ENCODE peak calls at places on chromosomes 13 and 19, in eight cellular contexts. B, T, X, A, M, J, I and U are unnamed samples. For H3K4me1, H3K9me3 and H3K36me3, the result is how much of the 10 kb centered on the place peaks cover.

GRCh38 chr19:47540748-47541147 is 25.9 kb upstream of the NAPA start:
- DNase-seq in B (no peak), T (no peak), X (no peak), A (peak), M (no peak), J (no peak), I (no peak), U (no peak)

GRCh38 chr13:73096173-73097117 is 37.6 kb downstream of the KLF5 start:
- DNase-seq in B (no peak), T (no peak), X (no peak), A (no peak), M (no peak), J (no peak), I (no peak), U (no peak)

GRCh38 chr13:68009546-68009945 is 779.4 kb upstream of the PCDH9 start:
- DNase-seq in B (no peak), T (no peak), X (no peak), A (no peak), M (no peak), J (no peak), I (no peak), U (no peak)

GRCh38 chr19:13729859-13730258 is 34.5 kb upstream of the MRI1 start:
- DNase-seq in B (no peak), T (no peak), X (no peak), A (no peak), M (no peak), J (no peak), I (no peak), U (no peak)

GRCh38 chr13:25171517-25172302 is at the start of gene AMER2:
- DNase-seq in B (no peak), T (no peak), X (no peak), A (no peak), M (peak), J (peak), I (no peak), U (no peak)

GRCh38 chr19:47243776-47244547 is 12.4 kb upstream of the CCDC9 start:
- DNase-seq in B (peak), T (peak), X (peak), A (peak), M (peak), J (peak), I (peak), U (peak)

GRCh38 chr19:13905634-13906524 is at the start of the genes BRME1 and CC2D1A:
- DNase-seq in B (peak), T (peak), X (peak), A (peak), M (peak), J (peak), I (peak), U (peak)

GRCh38 chr19:6739884-6740588 is 556 bp downstream of the TRIP10 start:
- DNase-seq in B (peak), T (no peak), X (no peak), A (no peak), M (no peak), J (peak), I (peak), U (no peak)

GRCh38 chr13:91078093-91078679 is 269.3 kb upstream of the MIR17HG start:
- DNase-seq in B (no peak), T (no peak), X (no peak), A (no peak), M (no peak), J (no peak), I (peak), U (no peak)

GRCh38 chr19:23531231-23531790 is 136.0 kb upstream of the ZNF91 start:
- DNase-seq in B (no peak), T (no peak), X (no peak), A (no peak), M (no peak), J (no peak), I (no peak), U (no peak)

GRCh38 chr19:15265849-15266248 is 33.6 kb upstream of the EPHX3 start:
- DNase-seq in B (peak), T (peak), X (peak), A (no peak), M (peak), J (peak), I (no peak), U (no peak)

GRCh38 chr19:29329460-29330134 is 116.6 kb upstream of the UQCRFS1 start:
- DNase-seq in B (no peak), T (no peak), X (no peak), A (no peak), M (no peak), J (no peak), I (peak), U (no peak)

GRCh38 chr13:97228850-97229521 is 6.9 kb downstream of the MBNL2 start:
- DNase-seq in B (no peak), T (no peak), X (no peak), A (no peak), M (no peak), J (no peak), I (no peak), U (no peak)

GRCh38 chr13:98535501-98536357 is 41.2 kb downstream of the STK24 start:
- DNase-seq in B (no peak), T (no peak), X (no peak), A (no peak), M (no peak), J (no peak), I (no peak), U (no peak)
- H3K4me1 ChIP-seq in B (half or more), T (under half), X (under half), A (half or more), M (under half), J (half or more), I (under half), U (half or more)

DNA sequence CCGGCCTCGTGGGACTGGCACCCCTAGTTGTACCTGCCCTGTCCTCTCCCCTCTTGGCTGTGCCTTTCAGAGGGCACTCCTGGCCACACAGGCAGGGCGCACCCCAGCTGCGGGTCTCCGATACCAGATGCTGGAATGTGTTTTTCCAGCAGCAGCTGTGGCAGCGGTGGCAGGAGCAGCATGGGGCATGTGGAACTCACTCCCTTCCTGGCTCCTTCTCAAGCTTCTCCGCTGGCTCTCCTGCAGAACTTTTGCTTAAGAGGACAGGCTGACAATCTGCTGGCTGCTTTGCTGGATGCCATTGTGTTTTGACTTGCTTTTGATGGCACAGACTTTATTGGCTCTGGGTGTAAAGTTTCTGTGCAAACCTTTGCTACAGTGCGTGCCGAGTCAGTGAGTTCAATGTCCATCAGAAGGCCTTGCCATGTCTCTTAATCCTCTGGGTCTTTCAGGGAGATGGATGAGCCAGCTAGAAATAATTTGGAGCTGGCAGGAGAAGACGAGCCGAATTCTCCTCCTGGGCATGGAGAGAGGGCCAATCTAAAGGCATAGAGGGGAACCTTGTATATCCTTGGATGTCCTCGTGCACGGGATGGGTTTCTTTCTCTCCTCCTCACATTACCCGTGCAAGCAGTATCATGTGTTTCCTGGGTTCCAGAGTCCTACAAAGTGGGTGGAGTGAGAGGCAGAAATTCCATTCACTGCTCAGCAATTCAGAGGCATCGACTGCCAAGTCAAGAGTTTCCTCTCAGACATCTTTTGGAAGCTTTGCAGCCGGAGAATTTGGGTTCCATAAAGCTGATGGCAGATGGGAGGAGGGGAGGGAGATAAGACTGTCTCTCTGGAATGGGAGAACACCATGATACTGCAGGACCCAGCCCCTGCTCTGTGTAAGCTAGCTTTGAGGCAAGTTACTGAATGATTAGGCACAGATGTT is 231.2 kb downstream of the FGF9 start:
- DNase-seq in B (no peak), T (no peak), X (peak), A (no peak), M (no peak), J (peak), I (no peak), U (no peak)
- H3K9me3 ChIP-seq in B (under half), T (under half), X (under half), A (under half), M (under half), J (under half), I (under half), U (under half)

GRCh38 chr19:17725422-17726078 is 6.3 kb downstream of the MAP1S start:
- DNase-seq in B (no peak), T (no peak), X (no peak), A (no peak), M (no peak), J (no peak), I (no peak), U (no peak)
- H3K36me3 ChIP-seq in B (under half), T (half or more), X (under half), A (under half), M (half or more), J (half or more), I (under half), U (under half)

DNA sequence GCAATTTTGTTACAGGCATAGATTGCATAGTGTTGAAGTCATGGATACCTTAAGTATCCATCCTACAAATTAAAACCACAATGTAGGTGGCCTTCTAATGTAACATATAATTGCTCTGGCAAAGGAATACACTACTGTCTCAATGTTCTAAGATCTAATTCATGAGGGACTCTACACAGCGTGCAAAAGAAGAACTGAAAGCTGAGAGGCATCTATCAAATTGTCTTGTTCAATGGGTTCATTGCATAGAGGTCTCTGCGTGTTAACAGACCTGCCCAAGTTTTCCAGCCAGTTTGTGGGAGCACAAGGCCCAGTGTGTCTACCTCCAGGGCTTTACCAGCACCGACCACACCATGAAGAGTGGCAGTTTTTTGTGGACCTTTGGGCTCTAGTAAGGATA is 451.4 kb downstream of the ITGBL1 start:
- DNase-seq in B (no peak), T (no peak), X (no peak), A (no peak), M (no peak), J (no peak), I (no peak), U (no peak)
- H3K4me1 ChIP-seq in B (under half), T (under half), X (under half), A (under half), M (under half), J (under half), I (under half), U (under half)

DNA sequence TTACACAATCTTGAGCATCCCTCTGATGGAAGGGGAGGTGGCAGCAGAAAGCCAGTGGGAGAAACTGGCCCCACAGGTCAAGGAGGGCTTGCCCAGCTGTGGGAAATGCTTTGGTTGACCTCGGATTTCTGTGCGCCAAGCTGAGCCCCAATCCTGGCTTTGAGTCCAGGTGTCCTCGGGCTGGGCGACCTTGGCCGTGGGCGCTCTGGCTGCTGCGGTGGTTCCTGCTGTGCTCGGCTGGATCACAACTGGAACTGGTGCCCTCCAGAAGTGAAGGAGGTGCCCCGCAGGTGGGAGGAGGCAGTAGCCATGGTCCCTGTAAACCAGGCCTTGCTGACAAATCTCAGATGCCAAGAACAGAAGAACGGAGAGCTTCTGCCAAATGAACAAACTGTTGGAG is 56.4 kb downstream of the ZNF676 start:
- DNase-seq in B (no peak), T (no peak), X (no peak), A (no peak), M (peak), J (no peak), I (no peak), U (no peak)
- H3K9me3 ChIP-seq in B (under half), T (half or more), X (under half), A (under half), M (under half), J (half or more), I (under half), U (under half)

GRCh38 chr19:41391618-41392017 is 5.5 kb downstream of the EXOSC5 start:
- DNase-seq in B (no peak), T (no peak), X (no peak), A (no peak), M (peak), J (no peak), I (no peak), U (no peak)

GRCh38 chr19:41384351-41384750 is 8.0 kb downstream of the TMEM91 start:
- DNase-seq in B (no peak), T (no peak), X (no peak), A (no peak), M (no peak), J (no peak), I (no peak), U (no peak)

DNA sequence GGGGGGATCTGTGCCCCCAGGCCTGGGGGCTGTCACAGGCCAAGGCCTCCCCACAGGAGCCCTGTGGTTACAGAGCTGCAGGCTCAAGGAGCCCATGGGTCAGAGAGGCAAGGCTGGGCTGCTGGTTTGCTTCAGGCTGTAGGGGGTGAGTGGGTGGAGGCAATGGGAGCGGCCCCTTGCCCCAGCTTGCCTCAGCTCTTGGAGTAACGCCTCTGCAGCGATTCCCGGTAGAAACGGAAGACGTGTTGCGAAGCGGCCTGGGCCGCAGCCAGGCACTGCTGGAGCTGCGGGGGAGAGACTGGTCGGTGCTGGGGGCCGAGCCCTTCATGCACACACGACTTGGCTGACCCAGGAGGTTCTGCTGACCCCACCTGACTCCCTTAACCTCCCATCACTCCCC is 10.1 kb downstream of the TMEM91 start:
- DNase-seq in B (no peak), T (no peak), X (no peak), A (no peak), M (peak), J (peak), I (no peak), U (no peak)
- H3K36me3 ChIP-seq in B (under half), T (half or more), X (under half), A (under half), M (half or more), J (under half), I (under half), U (under half)

GRCh38 chr13:110523838-110524237 is 37.7 kb downstream of the RAB20 start:
- DNase-seq in B (no peak), T (no peak), X (no peak), A (no peak), M (peak), J (no peak), I (no peak), U (no peak)
- H3K4me1 ChIP-seq in B (under half), T (under half), X (under half), A (under half), M (half or more), J (half or more), I (under half), U (under half)

GRCh38 chr19:18322759-18323460 is at the start of gene LSM4:
- DNase-seq in B (peak), T (peak), X (peak), A (peak), M (peak), J (peak), I (peak), U (peak)

GRCh38 chr19:18320865-18321728 is 1.8 kb downstream of the LSM4 start:
- DNase-seq in B (no peak), T (no peak), X (no peak), A (no peak), M (no peak), J (peak), I (no peak), U (no peak)

GRCh38 chr19:18319591-18320135 is 3.2 kb downstream of the LSM4 start:
- DNase-seq in B (no peak), T (no peak), X (no peak), A (no peak), M (no peak), J (no peak), I (no peak), U (no peak)

GRCh38 chr19:18322318-18322758 is 538 bp downstream of the LSM4 start:
- DNase-seq in B (no peak), T (no peak), X (peak), A (no peak), M (no peak), J (peak), I (peak), U (no peak)

GRCh38 chr19:18321729-18322091 is 1.2 kb downstream of the LSM4 start:
- DNase-seq in B (no peak), T (no peak), X (no peak), A (peak), M (no peak), J (no peak), I (no peak), U (peak)
- H3K9me3 ChIP-seq in B (under half), T (under half), X (under half), A (under half), M (under half), J (under half), I (under half), U (under half)

GRCh38 chr13:113506871-113507388 is 16.4 kb upstream of the DCUN1D2 start:
- DNase-seq in B (no peak), T (no peak), X (no peak), A (no peak), M (no peak), J (no peak), I (no peak), U (no peak)
- H3K36me3 ChIP-seq in B (under half), T (half or more), X (under half), A (under half), M (half or more), J (half or more), I (under half), U (under half)